ENCODE peak calls at places on chromosomes 3 and 15, in ten cellular contexts. A is mesenchymal stem cell; H is Karpas-422; I is PC-3; D is cardiac muscle cell; X is tibial nerve; T is CD8-positive, alpha-beta T cell; U is IMR-90; K is astrocyte; W is mucosa of descending colon. R is an unnamed sample. For H3K9me3 and H3K4me1, the result is how much of the 10 kb centered on the place peaks cover.

GRCh38 chr3:72334681-72335457 is 513.4 kb downstream of the SHQ1 start:
- DNase-seq in A (peak), I (no peak), W (no peak), D (no peak), H (no peak), U (no peak), X (no peak), K (no peak), T (no peak), R (no peak)

GRCh38 chr3:51688206-51688600 is 17.2 kb downstream of the TEX264 start:
- DNase-seq in I (no peak), H (no peak), X (no peak), T (no peak), W (no peak), D (no peak), U (no peak), K (no peak), A (no peak), R (no peak)

GRCh38 chr3:126447456-126448106 is 28.1 kb downstream of the ZXDC start:
- DNase-seq in W (no peak), A (no peak), H (no peak), D (no peak), I (no peak), T (no peak), K (no peak), X (no peak), U (peak), R (no peak)

GRCh38 chr15:41022487-41023090 is 69.3 kb downstream of the CHAC1 start:
- DNase-seq in W (peak), T (peak), H (peak), I (peak), K (peak), U (peak), X (peak), D (peak), A (peak), R (peak)

GRCh38 chr15:78761891-78762385 is 49.3 kb downstream of the ADAMTS7 start:
- DNase-seq in A (no peak), K (no peak), H (peak), U (no peak), D (no peak), I (no peak), X (no peak), T (no peak), W (no peak), R (no peak)

GRCh38 chr15:92979011-92979701 is 79.0 kb downstream of the CHD2 start:
- DNase-seq in K (peak), U (peak), D (no peak), I (peak), X (no peak), A (no peak), W (no peak), T (no peak), H (no peak), R (no peak)

GRCh38 chr3:117052356-117052755 is 342.8 kb downstream of the TUSC7 start:
- DNase-seq in H (no peak), W (no peak), X (peak), U (peak), A (peak), D (no peak), K (peak), T (no peak), I (no peak), R (no peak)

GRCh38 chr15:34370643-34371042 is 3.6 kb upstream of the LPCAT4 start:
- DNase-seq in X (no peak), K (no peak), I (no peak), U (no peak), D (no peak), H (no peak), T (no peak), W (no peak), A (no peak), R (no peak)

GRCh38 chr15:66188464-66188863 is 65.1 kb downstream of the MEGF11 start:
- DNase-seq in A (no peak), X (no peak), W (no peak), U (no peak), T (no peak), H (no peak), K (no peak), I (no peak), D (no peak), R (no peak)

GRCh38 chr15:33453761-33454160 is 143.0 kb downstream of the RYR3 start:
- DNase-seq in U (no peak), A (no peak), I (no peak), W (no peak), D (no peak), K (no peak), H (no peak), T (no peak), X (no peak), R (no peak)

GRCh38 chr15:48005921-48006541 is 114.8 kb upstream of the SLC24A5 start:
- DNase-seq in W (no peak), I (no peak), U (no peak), H (no peak), T (no peak), A (no peak), K (no peak), X (peak), D (no peak), R (no peak)

GRCh38 chr3:148718982-148719862 is 21.5 kb downstream of the AGTR1 start:
- DNase-seq in H (peak), T (no peak), X (no peak), K (no peak), I (peak), D (peak), W (no peak), U (peak), A (no peak), R (no peak)

GRCh38 chr3:22795917-22796316 is 407.2 kb upstream of the UBE2E2 start:
- DNase-seq in H (no peak), T (no peak), D (no peak), K (no peak), U (no peak), X (no peak), I (peak), W (no peak), A (no peak), R (no peak)

GRCh38 chr3:139284221-139284620 is 59.6 kb upstream of the MRPS22 start:
- DNase-seq in T (no peak), X (no peak), H (no peak), K (no peak), W (no peak), I (no peak), D (no peak), U (peak), A (no peak), R (no peak)

GRCh38 chr3:53773586-53774368 is 72.4 kb downstream of the CHDH start:
- DNase-seq in A (peak), W (no peak), D (no peak), H (no peak), K (peak), U (peak), I (no peak), X (peak), T (no peak), R (no peak)

GRCh38 chr15:58378241-58379085 is 53.3 kb upstream of the LIPC start:
- DNase-seq in A (peak), U (peak), D (no peak), H (no peak), I (peak), T (no peak), K (peak), X (no peak), W (no peak), R (no peak)

GRCh38 chr15:63999177-63999576 is 47.1 kb downstream of the DAPK2 start:
- DNase-seq in X (no peak), K (no peak), T (no peak), H (no peak), A (peak), D (no peak), W (no peak), U (no peak), I (no peak), R (no peak)

GRCh38 chr3:25033407-25034029 is 394.5 kb upstream of the RARB start:
- DNase-seq in A (peak), U (peak), H (peak), T (no peak), K (no peak), I (peak), X (peak), D (peak), W (peak), R (no peak)

GRCh38 chr3:124607163-124607562 is 123.1 kb upstream of the UMPS start:
- DNase-seq in T (no peak), X (no peak), U (peak), I (peak), W (no peak), K (peak), H (no peak), A (peak), D (no peak), R (no peak)

GRCh38 chr3:99170867-99171517 is 269.5 kb upstream of the DCBLD2 start:
- DNase-seq in A (no peak), I (no peak), T (no peak), X (no peak), W (no peak), D (no peak), H (no peak), U (no peak), K (no peak), R (no peak)

GRCh38 chr15:80856809-80857377 is 77.7 kb downstream of the CEMIP start:
- DNase-seq in W (peak), T (no peak), A (no peak), X (peak), U (no peak), K (no peak), H (no peak), I (peak), D (no peak), R (no peak)

GRCh38 chr3:114319453-114319852 is 25.6 kb downstream of the TIGIT start:
- DNase-seq in D (peak), U (peak), T (no peak), W (no peak), K (peak), I (peak), A (peak), H (no peak), X (no peak), R (no peak)

GRCh38 chr3:178685591-178685906 is 149.3 kb downstream of the KCNMB2 start:
- DNase-seq in H (no peak), K (no peak), U (no peak), W (no peak), T (no peak), A (no peak), D (no peak), X (no peak), I (no peak), R (no peak)

GRCh38 chr3:183984749-183985729 is 32.6 kb downstream of the ABCC5 start:
- DNase-seq in A (no peak), D (no peak), U (no peak), T (no peak), W (no peak), K (no peak), I (no peak), H (no peak), X (no peak), R (no peak)

GRCh38 chr3:143529018-143529478 is 319.2 kb downstream of the SLC9A9 start:
- DNase-seq in I (no peak), U (no peak), D (no peak), W (no peak), T (peak), A (no peak), X (peak), K (no peak), H (peak), R (no peak)

GRCh38 chr15:25181290-25182097 is 226.7 kb downstream of the SNRPN start:
- DNase-seq in H (no peak), I (no peak), X (no peak), W (no peak), U (no peak), A (no peak), K (no peak), D (no peak), T (no peak), R (no peak)

GRCh38 chr15:25180606-25181289 is 226.0 kb downstream of the SNRPN start:
- DNase-seq in U (no peak), T (no peak), A (no peak), K (no peak), H (no peak), W (no peak), D (no peak), I (no peak), X (no peak), R (no peak)

GRCh38 chr15:25182736-25183445 is 228.1 kb downstream of the SNRPN start:
- DNase-seq in I (no peak), H (no peak), A (no peak), W (no peak), X (no peak), U (no peak), D (no peak), K (no peak), T (no peak), R (no peak)

GRCh38 chr15:25183581-25184330 is 229.0 kb downstream of the SNRPN start:
- DNase-seq in K (no peak), U (no peak), D (no peak), A (no peak), I (no peak), W (no peak), H (no peak), X (no peak), T (no peak), R (no peak)

DNA sequence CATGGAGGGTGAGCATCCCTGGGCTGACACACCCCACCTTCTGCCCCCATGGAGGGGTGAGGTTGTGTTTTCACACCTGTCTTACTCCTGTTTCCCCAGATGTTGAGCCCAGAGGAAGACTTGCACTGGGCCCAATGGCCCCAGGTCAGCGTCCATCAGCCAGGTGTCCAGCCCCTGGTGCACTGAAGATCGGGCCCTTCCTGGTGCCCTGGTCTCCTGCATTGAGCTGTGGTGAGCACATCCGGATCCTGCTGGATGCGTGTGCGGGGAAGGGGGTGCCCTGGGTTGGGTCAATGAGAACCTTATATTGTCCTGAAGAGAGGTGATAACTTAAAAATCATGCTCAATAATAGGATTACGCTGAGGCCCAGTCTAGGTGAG is 227.3 kb downstream of the SNRPN start:
- DNase-seq in D (no peak), W (no peak), X (no peak), U (no peak), A (no peak), I (no peak), H (no peak), K (no peak), T (no peak), R (no peak)
- H3K9me3 ChIP-seq in D (under half), W (half or more), X (under half), U (half or more), A (under half), I (under half), H (under half), K (under half), T (under half), R (under half)

DNA sequence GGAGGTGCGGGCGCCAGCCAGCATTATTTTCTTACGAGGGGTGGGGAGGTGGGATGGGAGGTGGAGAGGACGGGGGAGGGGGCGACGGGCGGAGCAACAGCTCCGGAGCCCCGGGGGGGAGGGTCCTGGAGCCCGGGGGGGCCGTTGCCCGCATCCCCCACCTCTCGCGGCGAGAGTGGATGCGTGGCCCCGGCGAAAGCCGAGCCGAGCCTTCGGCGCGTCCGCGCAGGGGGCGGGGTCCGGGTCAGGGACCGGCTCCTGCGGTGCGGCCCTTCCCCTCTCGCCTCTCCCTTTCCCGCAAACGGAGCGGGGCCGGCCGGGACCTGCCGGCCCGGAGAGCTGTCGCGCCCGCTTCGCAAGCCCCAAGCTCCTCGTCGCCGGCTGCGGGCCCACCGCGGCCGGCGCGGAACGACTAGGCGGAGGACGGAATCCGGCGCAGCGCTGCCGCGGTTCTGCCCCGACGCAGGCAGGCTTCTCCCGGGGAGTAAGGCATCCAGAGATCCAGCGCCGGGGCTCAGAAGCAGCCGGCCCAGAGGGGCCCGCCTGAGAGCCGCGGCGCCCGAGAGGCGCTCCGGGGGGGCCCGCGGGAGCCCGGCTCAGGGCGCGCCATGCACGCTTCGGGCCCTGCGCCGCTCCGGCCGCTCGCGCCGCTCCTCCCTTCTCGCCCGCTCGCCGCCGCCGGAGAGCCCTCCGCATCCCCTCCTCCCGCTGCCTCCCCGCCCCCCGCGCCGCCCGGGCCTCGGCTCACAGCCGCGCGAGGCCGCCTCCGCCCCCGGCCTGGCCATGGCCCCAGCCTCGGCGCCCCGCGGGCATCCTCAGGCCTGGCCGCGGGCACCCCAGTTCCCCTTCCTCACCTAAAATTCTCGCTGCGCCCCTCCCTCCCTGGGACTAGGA is 449 bp upstream of the ADCY5 start:
- DNase-seq in K (no peak), U (peak), H (no peak), A (peak), T (no peak), W (peak), X (no peak), D (peak), I (no peak), R (no peak)
- H3K4me3 ChIP-seq in K (peak), U (peak), H (no peak), A (peak), T (peak), W (no peak), X (peak), D (peak), I (peak), R (peak)

DNA sequence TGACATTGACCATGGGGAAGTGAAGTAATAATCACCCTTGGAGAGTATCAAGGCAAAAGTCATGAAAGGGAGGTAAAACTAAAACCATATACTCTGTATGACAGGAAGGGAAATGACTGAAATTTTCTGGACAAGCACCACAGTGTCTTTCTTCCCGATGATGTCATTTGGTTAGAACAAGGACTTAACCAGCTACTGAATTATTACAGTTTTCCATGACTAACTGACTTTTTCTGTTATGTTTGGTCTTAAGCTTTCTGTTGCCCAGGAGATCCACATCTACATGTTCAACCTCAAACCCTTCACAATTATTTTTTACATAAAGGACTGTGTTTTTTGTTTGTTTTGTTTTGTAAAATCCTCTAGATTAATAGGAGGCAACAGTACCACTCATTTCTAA is 191.9 kb upstream of the IL12A start:
- DNase-seq in H (no peak), I (peak), K (peak), T (no peak), A (peak), W (no peak), D (no peak), U (peak), X (no peak), R (no peak)
- H3K4me1 ChIP-seq in H (under half), I (under half), K (under half), T (under half), A (under half), W (under half), D (under half), U (under half), X (under half), R (under half)

GRCh38 chr15:22241451-22241850 is 161.1 kb downstream of the OR4M2 start:
- DNase-seq in K (no peak), A (no peak), D (no peak), W (no peak), H (no peak), X (no peak), U (no peak), T (no peak), I (no peak), R (no peak)

GRCh38 chr15:22243440-22244130 is 163.3 kb downstream of the OR4M2 start:
- DNase-seq in T (no peak), X (no peak), D (no peak), H (no peak), W (no peak), U (no peak), K (no peak), I (no peak), A (no peak), R (no peak)

GRCh38 chr15:22239806-22240180 is 159.5 kb downstream of the OR4M2 start:
- DNase-seq in W (no peak), U (no peak), X (no peak), K (no peak), A (no peak), T (no peak), D (no peak), I (no peak), H (no peak), R (no peak)

GRCh38 chr15:22240403-22240802 is 160.1 kb downstream of the OR4M2 start:
- DNase-seq in T (no peak), A (no peak), I (no peak), W (no peak), K (no peak), U (no peak), X (no peak), H (no peak), D (no peak), R (no peak)

GRCh38 chr15:22240951-22241350 is 160.6 kb downstream of the OR4M2 start:
- DNase-seq in I (no peak), X (no peak), U (no peak), H (no peak), A (no peak), D (no peak), T (no peak), W (no peak), K (no peak), R (no peak)
- H3K9me3 ChIP-seq in I (under half), X (under half), U (under half), H (under half), A (under half), D (under half), T (under half), W (half or more), K (under half), R (under half)

GRCh38 chr3:50300681-50301254 is 1.6 kb upstream of the HYAL3 start:
- DNase-seq in H (no peak), T (no peak), W (no peak), D (no peak), X (no peak), I (no peak), K (no peak), U (no peak), A (no peak), R (no peak)
- H3K4me3 ChIP-seq in H (peak), T (no peak), W (no peak), D (no peak), X (peak), I (no peak), K (no peak), U (no peak), A (peak), R (no peak)

GRCh38 chr3:133891662-133892389 is 3.9 kb downstream of the RAB6B start:
- DNase-seq in D (no peak), I (no peak), W (no peak), K (no peak), X (no peak), T (no peak), U (no peak), A (no peak), H (no peak), R (no peak)
- H3K4me1 ChIP-seq in D (under half), I (under half), W (under half), K (under half), X (under half), T (under half), U (under half), A (under half), H (under half), R (under half)

DNA sequence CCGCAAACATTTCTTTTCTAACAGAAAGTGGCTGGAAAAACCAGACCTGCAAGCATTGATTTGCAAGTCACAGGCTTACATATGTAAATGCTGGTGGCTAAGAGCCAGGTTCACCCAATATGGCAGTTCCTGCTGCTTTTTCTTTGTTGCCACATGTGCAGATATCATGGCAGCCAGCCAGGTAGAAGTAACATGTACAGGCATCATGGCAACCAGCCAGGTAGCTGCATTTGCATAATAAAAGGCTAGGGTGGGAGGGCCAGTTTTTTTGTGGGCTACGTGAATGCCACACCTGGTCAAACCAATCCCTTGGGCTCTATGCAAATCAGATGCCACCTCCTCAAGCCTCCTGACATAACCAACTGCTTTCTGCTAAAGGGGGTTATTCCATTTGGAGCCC is 2.8 kb upstream of the SMCO1 start:
- DNase-seq in X (no peak), K (no peak), A (no peak), T (no peak), H (peak), D (no peak), I (peak), W (no peak), U (no peak), R (no peak)
- H3K9me3 ChIP-seq in X (under half), K (under half), A (under half), T (under half), H (under half), D (under half), I (under half), W (under half), U (under half), R (under half)

R was measured in CD4-positive, alpha-beta memory T cell.